ENCODE peak calls at places on chromosomes 3 and 15, in seven cellular contexts. J is AG09309, S is GM20000, K is neural crest cell, R is NCI-H1105, W is fibroblast of mammary gland, G is bronchial epithelial cell. Y is an unnamed sample.

GRCh38 chr3:12981631-12982265 is 91.5 kb downstream of the IQSEC1 start:
- DNase-seq in J (no peak), S (no peak), K (no peak), R (no peak), W (no peak), G (no peak), Y (no peak)

GRCh38 chr3:149152420-149152819 is 23.0 kb downstream of the HPS3 start:
- DNase-seq in J (no peak), S (peak; percentile 30), K (no peak), R (no peak), W (peak; percentile 62), G (peak; percentile 84), Y (peak; percentile 68)

GRCh38 chr15:67090297-67091072 is 25.1 kb downstream of the SMAD3 start:
- DNase-seq in J (no peak), S (no peak), K (no peak), R (no peak), W (peak; percentile 82), G (no peak), Y (no peak)

GRCh38 chr3:154783053-154784037 is 296.8 kb upstream of the MME start:
- DNase-seq in J (no peak), S (no peak), K (no peak), R (no peak), W (no peak), G (no peak), Y (no peak)

GRCh38 chr3:176147251-176147650 is 1050.0 kb downstream of the TBL1XR1 start:
- DNase-seq in J (no peak), S (no peak), K (no peak), R (peak; percentile 99), W (no peak), G (no peak), Y (no peak)

GRCh38 chr15:80533934-80534333 is 129.8 kb downstream of the ARNT2 start:
- DNase-seq in J (no peak), S (no peak), K (no peak), R (no peak), W (no peak), G (no peak), Y (no peak)

GRCh38 chr15:77069521-77070121 is 1.3 kb downstream of the TSPAN3 start:
- DNase-seq in J (no peak), S (no peak), K (no peak), R (no peak), W (no peak), G (peak; percentile 22), Y (peak; percentile 78)

GRCh38 chr3:195076981-195077610 is 193.9 kb downstream of the XXYLT1 start:
- DNase-seq in J (no peak), S (no peak), K (no peak), R (no peak), W (no peak), G (no peak), Y (no peak)

GRCh38 chr15:71116366-71116765 is 1.1 kb downstream of the THSD4 start:
- DNase-seq in J (no peak), S (no peak), K (no peak), R (no peak), W (no peak), G (no peak), Y (peak; percentile 38)

GRCh38 chr3:128060473-128061381 is 8.5 kb downstream of the SEC61A1 start:
- DNase-seq in J (peak; percentile 93), S (no peak), K (no peak), R (no peak), W (peak; percentile 99), G (peak; percentile 87), Y (peak; percentile 30)

GRCh38 chr15:84725001-84725491 is 9.1 kb upstream of the SEC11A start:
- DNase-seq in J (no peak), S (peak; percentile 30), K (no peak), R (no peak), W (no peak), G (peak; percentile 47), Y (no peak)

GRCh38 chr3:42376397-42376798 is 34.0 kb downstream of the LYZL4 start:
- DNase-seq in J (peak; percentile 38), S (no peak), K (no peak), R (no peak), W (peak; percentile 95), G (peak; percentile 89), Y (peak; percentile 69)

GRCh38 chr3:104873331-104873730 is 493.4 kb upstream of the ALCAM start:
- DNase-seq in J (no peak), S (no peak), K (no peak), R (no peak), W (no peak), G (no peak), Y (peak; percentile 48)

GRCh38 chr3:181628384-181628783 is 83.3 kb upstream of the SOX2 start:
- DNase-seq in J (no peak), S (no peak), K (no peak), R (no peak), W (no peak), G (no peak), Y (no peak)

GRCh38 chr3:28012830-28013229 is 228.6 kb upstream of the CMC1 start:
- DNase-seq in J (no peak), S (no peak), K (no peak), R (no peak), W (peak; percentile 21), G (peak; percentile 8), Y (no peak)

GRCh38 chr3:23594066-23594465 is 211.7 kb upstream of the UBE2E1 start:
- DNase-seq in J (no peak), S (no peak), K (no peak), R (no peak), W (no peak), G (no peak), Y (no peak)

GRCh38 chr3:196159952-196160804 is 51.0 kb downstream of the ZDHHC19 start:
- DNase-seq in J (peak; percentile 58), S (peak; percentile 88), K (no peak), R (no peak), W (peak; percentile 83), G (peak; percentile 89), Y (peak; percentile 83)

GRCh38 chr3:193347507-193348501 is 30.7 kb downstream of the ATP13A5 start:
- DNase-seq in J (no peak), S (no peak), K (no peak), R (peak; percentile 13), W (no peak), G (peak; percentile 82), Y (peak; percentile 22)

GRCh38 chr3:106446271-106446670 is 577.5 kb upstream of the CBLB start:
- DNase-seq in J (no peak), S (no peak), K (no peak), R (no peak), W (no peak), G (no peak), Y (no peak)